ENCODE peak calls at places on chromosomes 1 and 21, in four cellular contexts. V, I, W and T are unnamed samples.

GRCh38 chr1:165632491-165632890 is 1.5 kb downstream of the MGST3 start:
- DNase-seq in V (no peak), I (no peak), W (no peak), T (no peak)

GRCh38 chr1:94325379-94326302 is 88.3 kb upstream of the ARHGAP29 start:
- DNase-seq in V (no peak), I (peak), W (peak), T (peak)

GRCh38 chr1:186214816-186215215 is 160.2 kb downstream of the TPR start:
- DNase-seq in V (no peak), I (no peak), W (no peak), T (no peak)

GRCh38 chr1:11885922-11886321 is 27.2 kb upstream of the NPPB start:
- DNase-seq in V (no peak), I (no peak), W (no peak), T (no peak)

GRCh38 chr1:51578383-51579109 is 38.3 kb upstream of the OSBPL9 start:
- DNase-seq in V (no peak), I (no peak), W (no peak), T (no peak)

GRCh38 chr1:11948822-11949458 is 14.4 kb downstream of the PLOD1 start:
- DNase-seq in V (no peak), I (peak), W (no peak), T (no peak)

GRCh38 chr1:159222987-159223386 is 18.3 kb downstream of the ACKR1 start:
- DNase-seq in V (no peak), I (no peak), W (no peak), T (no peak)

GRCh38 chr1:154478639-154479038 is 23.4 kb upstream of the TDRD10 start:
- DNase-seq in V (no peak), I (peak), W (peak), T (no peak)

GRCh38 chr21:45408271-45408791 is 3.4 kb downstream of the COL18A1 start:
- DNase-seq in V (peak), I (no peak), W (no peak), T (no peak)

GRCh38 chr1:198937231-198938031 is 298.6 kb downstream of the PTPRC start:
- DNase-seq in V (no peak), I (peak), W (peak), T (peak)
- H3K4me3 ChIP-seq in V (peak), I (peak), W (peak), T (peak)

GRCh38 chr1:118987431-118988185 is 535 bp downstream of the TBX15 start:
- DNase-seq in V (no peak), I (no peak), W (peak), T (no peak)
- H3K4me3 ChIP-seq in V (peak), I (peak), W (peak), T (peak)

DNA sequence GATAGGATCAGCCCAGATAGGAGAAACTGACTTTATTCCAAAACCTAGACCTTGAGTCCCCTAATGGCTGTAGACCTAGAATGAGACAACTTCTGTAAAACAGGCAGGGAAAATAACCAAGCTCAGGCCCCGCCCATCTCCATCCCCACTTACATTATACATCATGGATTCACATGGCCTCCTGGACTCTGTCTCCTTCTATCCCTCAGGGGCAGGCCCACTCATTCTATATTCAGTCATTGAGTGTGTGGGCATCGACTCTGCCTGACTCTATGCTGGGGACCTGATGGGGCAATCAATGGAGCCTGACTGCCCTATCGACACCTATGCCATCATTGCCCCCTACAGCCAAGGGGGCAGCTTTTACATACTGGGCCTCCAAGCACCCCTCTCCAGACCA is 6.4 kb downstream of the AVPR1B start:
- DNase-seq in V (no peak), I (no peak), W (no peak), T (no peak)
- H3K4me3 ChIP-seq in V (no peak), I (no peak), W (no peak), T (no peak)

GRCh38 chr1:61743432-61743705 is 1.1 kb downstream of the PATJ start:
- DNase-seq in V (no peak), I (no peak), W (no peak), T (no peak)
- H3K4me3 ChIP-seq in V (peak), I (peak), W (peak), T (peak)

DNA sequence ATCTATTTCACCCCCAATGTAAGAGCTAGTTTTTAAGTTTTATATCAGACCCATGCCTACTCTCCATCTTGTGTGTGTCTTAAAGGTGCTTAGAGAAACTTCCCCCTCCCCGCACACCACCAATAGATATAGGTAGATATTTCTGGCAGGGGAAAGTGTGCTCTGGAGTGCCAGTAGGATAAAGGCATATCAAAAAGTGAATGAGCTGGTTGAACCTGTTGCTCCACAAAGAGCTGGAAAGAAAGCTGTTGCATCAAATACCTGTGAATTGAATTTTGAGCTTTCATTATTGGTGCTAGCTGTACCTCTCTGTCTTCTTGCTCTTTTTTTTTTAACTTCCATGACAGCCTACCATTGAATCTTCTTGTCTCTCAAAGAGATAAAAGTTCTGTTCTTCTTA is 32.8 kb downstream of the ARID1A start:
- DNase-seq in V (no peak), I (no peak), W (no peak), T (no peak)
- H3K4me3 ChIP-seq in V (no peak), I (no peak), W (no peak), T (no peak)

DNA sequence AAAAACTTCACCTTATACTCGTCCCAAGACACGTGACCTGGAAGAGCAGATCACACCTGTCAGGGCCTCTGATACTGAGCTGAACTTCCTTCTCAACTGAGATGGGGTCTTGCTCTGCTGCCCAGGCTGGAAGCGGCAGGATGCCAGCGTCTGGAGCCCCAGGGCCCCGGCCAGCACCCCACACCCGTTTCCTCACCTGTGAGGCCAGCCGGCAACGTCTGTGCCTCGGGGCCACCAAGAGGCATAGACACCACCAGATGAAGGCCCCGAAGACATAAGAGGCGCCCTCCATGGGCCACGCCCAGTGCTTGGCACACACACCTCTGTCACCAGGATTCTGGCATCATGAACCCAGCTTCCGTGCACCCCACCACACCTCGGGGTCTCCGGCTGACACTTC is 8.5 kb downstream of the SDF4 start:
- DNase-seq in V (no peak), I (no peak), W (no peak), T (no peak)
- H3K4me3 ChIP-seq in V (no peak), I (no peak), W (no peak), T (no peak)

DNA sequence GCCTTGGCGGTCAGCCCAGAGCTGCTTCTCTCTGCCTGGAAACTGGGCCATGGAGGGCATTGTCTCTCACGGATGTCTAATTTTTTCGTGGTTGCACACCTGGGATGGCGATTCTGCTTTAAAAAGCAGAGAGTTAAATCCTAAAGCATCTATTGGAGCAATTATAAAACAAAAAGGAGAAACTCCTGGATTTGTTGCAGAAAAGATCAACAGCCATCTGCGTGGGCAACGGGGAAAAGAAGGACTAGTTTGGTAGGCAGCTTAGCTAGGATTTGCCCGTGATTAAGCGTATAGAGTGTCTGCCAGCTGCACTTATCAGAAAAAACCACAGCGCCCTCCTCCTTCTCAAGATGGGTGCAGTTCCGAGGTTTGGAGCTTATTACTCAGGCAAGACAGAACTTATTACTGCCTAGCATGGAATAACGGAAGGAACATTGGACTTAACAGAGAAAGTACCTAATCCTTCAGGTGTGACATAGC is 524 bp upstream of the SLC25A24 start:
- DNase-seq in V (no peak), I (peak), W (peak), T (peak)
- H3K4me3 ChIP-seq in V (peak), I (peak), W (peak), T (peak)

DNA sequence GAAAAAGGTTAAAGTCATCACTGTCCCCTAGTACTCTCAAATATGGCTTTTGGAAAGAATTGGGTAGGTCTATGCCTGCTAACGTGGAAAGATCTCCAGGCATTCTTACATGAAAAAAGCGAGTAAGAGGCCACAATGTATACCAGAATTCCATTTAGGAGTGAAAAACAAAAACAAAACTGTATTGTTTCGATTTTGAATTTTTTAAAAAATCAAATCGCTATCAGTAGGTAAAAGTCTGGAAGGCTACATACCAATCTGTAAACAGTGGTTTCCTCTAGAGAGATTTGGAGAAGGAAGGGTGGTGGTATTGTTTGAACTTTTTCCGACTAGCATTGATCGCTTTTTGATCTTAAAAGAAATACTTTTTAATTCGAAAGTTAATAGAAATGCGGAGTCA is 55.9 kb downstream of the RRAGC start:
- DNase-seq in V (no peak), I (peak), W (peak), T (no peak)
- H3K4me3 ChIP-seq in V (no peak), I (peak), W (no peak), T (peak)

GRCh38 chr1:111621050-111621449 is 1.5 kb downstream of the RAP1A start:
- DNase-seq in V (no peak), I (peak), W (no peak), T (no peak)
- H3K4me3 ChIP-seq in V (peak), I (peak), W (peak), T (peak)

GRCh38 chr1:111486431-111486830 is 12.6 kb downstream of the C1orf162 start:
- DNase-seq in V (no peak), I (no peak), W (no peak), T (no peak)

GRCh38 chr1:111488669-111489068 is 14.8 kb downstream of the ADORA3 start:
- DNase-seq in V (no peak), I (no peak), W (no peak), T (no peak)

GRCh38 chr1:111491070-111491469 is 12.4 kb downstream of the ADORA3 start:
- DNase-seq in V (no peak), I (no peak), W (no peak), T (no peak)

GRCh38 chr1:111490220-111490619 is 13.2 kb downstream of the ADORA3 start:
- DNase-seq in V (no peak), I (peak), W (no peak), T (no peak)

GRCh38 chr1:111489604-111490003 is 13.8 kb downstream of the ADORA3 start:
- DNase-seq in V (no peak), I (peak), W (no peak), T (no peak)
- H3K4me3 ChIP-seq in V (no peak), I (no peak), W (no peak), T (no peak)